ENCODE peak calls at places on chromosomes 5 and 9, in six cellular contexts. B is transverse colon, A is gastrocnemius medialis, K is upper lobe of left lung, M is endothelial cell of umbilical vein, L is A549. X is an unnamed sample.

GRCh38 chr9:126126807-126127206 is 199.8 kb upstream of the MVB12B start:
- DNase-seq in B (no peak), L (no peak), A (no peak), K (no peak), M (no peak), X (peak; percentile 4)

GRCh38 chr5:82707741-82708140 is 369.5 kb downstream of the TMEM167A start:
- DNase-seq in M (no peak), K (no peak), L (no peak), A (no peak), B (no peak), X (no peak)

GRCh38 chr9:20208951-20209350 is 413.3 kb downstream of the MLLT3 start:
- DNase-seq in B (no peak), K (no peak), A (no peak), M (no peak), L (no peak), X (no peak)

GRCh38 chr9:94870793-94871558 is 144.5 kb downstream of the AOPEP start:
- DNase-seq in L (peak; percentile 73), A (peak; percentile 75), M (no peak), B (no peak), K (no peak), X (peak; percentile 57)

GRCh38 chr9:7879551-7880245 is 80.1 kb upstream of the DMAC1 start:
- DNase-seq in L (no peak), M (no peak), B (no peak), K (no peak), A (no peak), X (no peak)

GRCh38 chr5:141369994-141370848 is at the start of gene PCDHGB3:
- DNase-seq in M (peak; percentile 40), L (peak; percentile 55), B (peak; percentile 21), K (no peak), A (no peak), X (no peak)

GRCh38 chr5:170216262-170216864 is 16.4 kb upstream of the C5orf58 start:
- DNase-seq in L (peak; percentile 77), M (peak; percentile 73), A (no peak), B (no peak), K (no peak), X (no peak)

GRCh38 chr9:133151041-133151440 is 12.7 kb downstream of the GBGT1 start:
- DNase-seq in K (no peak), B (no peak), M (no peak), A (no peak), L (no peak), X (no peak)

GRCh38 chr5:16842916-16843315 is 93.2 kb downstream of the MYO10 start:
- DNase-seq in L (no peak), M (no peak), A (no peak), K (no peak), B (no peak), X (no peak)

DNA sequence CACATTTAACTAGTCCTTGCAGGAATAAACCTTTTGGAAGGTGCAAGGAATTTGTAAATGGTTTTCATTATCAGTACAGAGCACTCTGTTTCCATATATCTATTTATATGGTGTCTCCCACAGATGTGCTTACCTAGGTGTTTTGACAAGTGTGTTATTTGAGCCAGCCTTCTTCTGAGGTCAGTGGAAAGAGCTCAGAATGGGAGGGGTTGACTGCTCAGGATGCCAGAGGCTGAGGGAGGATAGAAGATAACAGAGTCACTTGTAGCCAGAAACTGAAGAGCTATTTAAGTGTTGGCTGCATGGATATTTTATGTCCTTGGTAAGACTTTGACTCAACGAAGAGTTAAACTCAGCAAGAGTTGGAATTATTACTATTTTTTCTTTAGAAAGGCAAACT is 5.0 kb downstream of the CMYA5 start:
- DNase-seq in B (no peak), K (no peak), L (no peak), M (no peak), A (peak; percentile 62), X (no peak)
- TF ChIP-seq POLR2A in B (no peak), K (no peak), L (no peak), M (no peak), A (no peak), X (no peak)

GRCh38 chr9:16726023-16726422 is 144.4 kb downstream of the BNC2 start:
- DNase-seq in L (peak; percentile 48), M (peak; percentile 83), A (no peak), B (no peak), K (no peak), X (no peak)
- H3K4me3 ChIP-seq in L (peak overlapping the region; percentile 52), M (peak overlapping the region; percentile 94), A (peak overlapping the region; percentile 65), B (peak overlapping the region; percentile 56), K (peak overlapping the region; percentile 54), X (no peak overlapping the region)

GRCh38 chr5:14728109-14728938 is 63.8 kb downstream of the OTULIN start:
- DNase-seq in A (no peak), B (peak; percentile 61), K (no peak), L (no peak), M (no peak), X (no peak)
- TF ChIP-seq CTCF in A (no peak), B (no peak), K (no peak), L (no peak), M (no peak), X (no peak)

DNA sequence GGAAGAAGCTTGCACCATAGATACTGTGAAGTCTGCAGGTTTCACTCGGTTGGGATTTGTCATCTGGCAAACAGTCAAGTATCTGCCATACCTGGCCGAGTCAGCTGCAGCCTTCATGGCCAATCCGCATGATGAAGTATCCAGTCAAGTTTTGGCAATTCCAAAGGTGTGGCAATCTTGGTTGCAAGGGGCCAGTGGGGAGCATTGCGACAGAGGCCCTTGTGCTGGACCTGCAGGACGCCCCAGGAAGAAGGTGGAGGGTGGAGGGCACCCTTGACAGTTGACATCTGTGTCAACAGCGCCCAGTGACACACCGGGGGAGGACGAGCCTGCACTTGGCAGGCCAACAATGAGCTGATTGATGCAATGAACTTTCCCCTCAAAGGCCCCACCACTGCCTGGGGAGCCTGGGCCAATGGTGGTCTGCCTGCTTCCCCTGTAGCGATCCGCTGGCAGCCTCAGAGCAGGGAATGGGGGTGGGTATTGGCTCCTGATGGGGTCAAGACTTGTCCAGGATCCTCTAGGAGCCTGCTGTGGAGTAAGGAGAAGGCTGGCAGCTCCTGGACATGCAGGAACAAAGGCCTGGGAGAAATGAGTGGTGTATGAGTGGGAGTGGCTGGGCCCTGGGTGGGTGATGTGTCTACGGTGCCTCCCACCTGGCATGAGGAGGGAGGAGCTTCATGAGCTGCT is 122.8 kb upstream of the PITX1 start:
- DNase-seq in M (no peak), B (no peak), L (no peak), K (no peak), A (no peak), X (no peak)
- TF ChIP-seq POLR2A in M (no peak), B (no peak), L (no peak), K (no peak), A (no peak), X (no peak)

GRCh38 chr9:70403166-70403565 is 11.3 kb downstream of the KLF9 start:
- DNase-seq in K (no peak), M (peak; percentile 26), L (no peak), B (no peak), A (no peak), X (peak; percentile 63)
- H3K4me3 ChIP-seq in K (no peak overlapping the region), M (no peak overlapping the region), L (no peak overlapping the region), B (no peak overlapping the region), A (peak overlapping the region; percentile 98), X (no peak overlapping the region)

DNA sequence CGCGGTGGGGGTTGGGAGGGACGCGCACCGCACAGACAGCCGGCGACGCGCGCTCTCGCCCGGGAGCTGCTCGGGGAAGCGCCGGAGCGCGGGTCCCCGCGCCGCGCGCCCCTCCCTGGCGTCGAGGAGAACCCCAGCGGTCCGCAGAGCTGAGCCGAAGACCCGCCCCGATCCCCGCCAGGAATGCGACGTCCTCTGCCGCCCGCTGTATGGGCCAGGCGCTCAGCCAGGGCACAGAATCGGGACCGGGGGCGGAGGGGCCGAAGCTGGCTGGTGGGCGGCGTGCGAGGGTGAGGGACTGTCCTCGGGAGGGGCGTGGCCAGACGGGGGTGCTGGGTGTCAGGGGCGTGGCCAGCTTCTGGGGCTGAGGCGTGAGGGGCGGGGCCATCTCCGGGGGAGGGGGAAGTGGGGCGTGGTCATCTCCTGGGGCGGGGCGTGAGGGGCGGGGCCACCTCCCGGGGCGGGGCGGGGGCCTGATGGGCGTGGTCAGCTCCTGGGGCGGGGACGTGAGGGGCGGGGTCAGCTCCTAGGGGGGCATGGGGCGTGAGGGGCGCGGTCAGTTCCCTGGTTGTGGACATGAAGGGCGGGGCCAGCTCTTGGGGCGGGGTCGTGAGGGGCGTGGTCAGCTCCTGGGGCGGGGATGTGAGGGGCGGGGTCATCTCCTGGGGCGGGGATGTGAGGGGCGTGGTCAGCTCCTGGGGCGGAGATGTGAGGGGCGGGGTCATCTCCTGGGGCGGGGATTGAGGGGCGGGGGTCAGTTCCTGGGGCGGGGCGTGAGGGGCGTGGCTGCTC is 965 bp downstream of the PTGDS start:
- DNase-seq in A (peak; percentile 33), K (peak; percentile 73), M (peak; percentile 39), L (peak; percentile 89), B (peak; percentile 65), X (peak; percentile 57)
- TF ChIP-seq CTCF in A (no peak), K (peak; percentile 6), M (no peak), L (no peak), B (no peak), X (no peak)

GRCh38 chr9:137308102-137308619 is 6.1 kb upstream of the NRARP start:
- DNase-seq in A (no peak), B (peak; percentile 18), M (no peak), K (no peak), L (peak; percentile 22), X (no peak)

GRCh38 chr9:137306546-137307254 is 4.6 kb upstream of the NRARP start:
- DNase-seq in K (no peak), A (no peak), M (no peak), B (no peak), L (no peak), X (no peak)

GRCh38 chr9:137309368-137310189 is 7.5 kb upstream of the NRARP start:
- DNase-seq in L (no peak), A (no peak), B (no peak), K (peak; percentile 18), M (no peak), X (no peak)

GRCh38 chr9:137305788-137306545 is 3.9 kb upstream of the NRARP start:
- DNase-seq in M (peak; percentile 69), B (no peak), A (no peak), L (no peak), K (no peak), X (peak; percentile 84)

GRCh38 chr9:137307255-137308101 is 5.4 kb upstream of the NRARP start:
- DNase-seq in L (no peak), K (no peak), B (peak; percentile 80), A (no peak), M (no peak), X (no peak)
- TF ChIP-seq POLR2A in L (no peak), K (no peak), B (peak; percentile 24), A (no peak), M (no peak), X (no peak)

GRCh38 chr5:179055436-179055835 is 4.7 kb upstream of the ZNF354C start:
- DNase-seq in L (no peak), A (no peak), M (no peak), B (no peak), K (no peak), X (no peak)

GRCh38 chr5:179065703-179066102 is 5.5 kb downstream of the ZNF354C start:
- DNase-seq in L (no peak), A (no peak), M (no peak), B (no peak), K (no peak), X (no peak)

GRCh38 chr5:179060116-179061008 is at the start of gene ZNF354C:
- DNase-seq in A (peak; percentile 74), B (peak; percentile 86), M (peak; percentile 93), K (peak; percentile 88), L (peak; percentile 84), X (peak; percentile 96)

GRCh38 chr5:179061025-179061424 is 852 bp downstream of the ZNF354C start:
- DNase-seq in B (no peak), L (no peak), M (no peak), A (no peak), K (no peak), X (no peak)
- H3K4me3 ChIP-seq in B (peak overlapping the region; percentile 72), L (peak overlapping the region; percentile 72), M (no peak overlapping the region), A (peak overlapping the region; percentile 71), K (peak overlapping the region; percentile 72), X (peak overlapping the region; percentile 72)

X was measured in lower leg skin.